ENCODE peak calls at places on chromosomes 1 and 21, in five cellular contexts. H, X, T, F and K are unnamed samples.

GRCh38 chr1:91020967-91021685 is 709 bp downstream of the ZNF644 start:
- DNase-seq in F (peak), X (peak), T (peak), H (peak), K (peak)

GRCh38 chr1:179230251-179230650 is 774 bp upstream of the ABL2 start:
- DNase-seq in T (peak), F (no peak), H (no peak), X (peak), K (no peak)

GRCh38 chr1:223230161-223230881 is 87.3 kb upstream of the TLR5 start:
- DNase-seq in F (no peak), X (peak), T (peak), H (no peak), K (no peak)

GRCh38 chr1:40662864-40663263 is 2.6 kb downstream of the RIMS3 start:
- DNase-seq in H (no peak), X (no peak), F (no peak), T (no peak), K (no peak)

GRCh38 chr1:205042911-205043806 is at the start of gene CNTN2:
- DNase-seq in T (no peak), X (no peak), H (no peak), F (no peak), K (no peak)

GRCh38 chr1:89855413-89856123 is 34.7 kb downstream of the LRRC8D start:
- DNase-seq in F (no peak), H (no peak), T (no peak), X (peak), K (no peak)

GRCh38 chr1:72498393-72498792 is 216.1 kb upstream of the NEGR1 start:
- DNase-seq in F (no peak), X (no peak), T (no peak), H (no peak), K (no peak)

GRCh38 chr1:39003787-39004186 is 12.7 kb downstream of the AKIRIN1 start:
- DNase-seq in T (no peak), F (no peak), H (no peak), X (peak), K (no peak)

GRCh38 chr21:34182436-34182835 is 109.1 kb downstream of the MRPS6 start:
- DNase-seq in T (no peak), H (no peak), X (no peak), F (no peak), K (no peak)

GRCh38 chr21:42227909-42228708 is 9.2 kb downstream of the ABCG1 start:
- DNase-seq in X (peak), F (peak), H (peak), T (peak), K (peak)

GRCh38 chr1:108077991-108078390 is 113.0 kb upstream of the VAV3 start:
- DNase-seq in F (no peak), X (no peak), T (no peak), H (no peak), K (no peak)

GRCh38 chr1:41802532-41803501 is 115.9 kb downstream of the HIVEP3 start:
- DNase-seq in H (no peak), F (no peak), X (no peak), T (no peak), K (peak)

GRCh38 chr1:72846476-72846875 is 564.1 kb upstream of the NEGR1 start:
- DNase-seq in T (no peak), H (no peak), F (no peak), X (no peak), K (no peak)

GRCh38 chr1:59747469-59748014 is 67.2 kb upstream of the HOOK1 start:
- DNase-seq in F (no peak), X (no peak), H (no peak), T (no peak), K (no peak)

GRCh38 chr1:15283500-15283899 is 36.5 kb downstream of the FHAD1 start:
- DNase-seq in X (peak), T (peak), F (no peak), H (no peak), K (no peak)

GRCh38 chr1:18868801-18869424 is 9.5 kb upstream of the TAS1R2 start:
- DNase-seq in T (no peak), X (no peak), F (no peak), H (no peak), K (no peak)

GRCh38 chr1:212313616-212314015 is 28.4 kb downstream of the PPP2R5A start:
- DNase-seq in H (no peak), X (peak), F (no peak), T (no peak), K (no peak)

GRCh38 chr1:19465123-19465522 is 20.2 kb downstream of the CAPZB start:
- DNase-seq in T (no peak), H (no peak), F (no peak), X (no peak), K (no peak)

GRCh38 chr1:216910081-216910840 is 187.0 kb upstream of the ESRRG start:
- DNase-seq in T (no peak), H (no peak), F (no peak), X (no peak), K (no peak)

GRCh38 chr1:152002960-152003359 is 9.3 kb upstream of the S100A10 start:
- DNase-seq in F (no peak), X (no peak), H (no peak), T (no peak), K (no peak)

GRCh38 chr1:54248966-54249365 is 49.0 kb downstream of the MRPL37 start:
- DNase-seq in H (no peak), F (no peak), T (no peak), X (no peak), K (no peak)

GRCh38 chr1:171126504-171126903 is 35.8 kb downstream of the FMO3 start:
- DNase-seq in X (no peak), F (no peak), H (no peak), T (no peak), K (no peak)

GRCh38 chr1:42420911-42421585 is 34.8 kb downstream of the ZMYND12 start:
- DNase-seq in H (no peak), F (no peak), T (peak), X (peak), K (no peak)

GRCh38 chr1:194273660-194274059 is 1087.2 kb upstream of the B3GALT2 start:
- DNase-seq in H (no peak), F (no peak), X (no peak), T (no peak), K (no peak)

GRCh38 chr1:65844990-65845757 is 52.5 kb downstream of the PDE4B start:
- DNase-seq in T (no peak), H (no peak), X (no peak), F (no peak), K (no peak)

GRCh38 chr1:159790237-159790917 is 9.6 kb downstream of the DUSP23 start:
- DNase-seq in F (no peak), H (peak), T (peak), X (no peak), K (no peak)

GRCh38 chr21:34221331-34222030 is 142.3 kb upstream of the KCNE2 start:
- DNase-seq in H (peak), X (no peak), F (no peak), T (no peak), K (no peak)

GRCh38 chr1:245201827-245202226 is 47.0 kb downstream of the KIF26B start:
- DNase-seq in F (no peak), T (no peak), X (peak), H (no peak), K (no peak)

GRCh38 chr21:38821959-38822682 is 16.4 kb downstream of the ETS2 start:
- DNase-seq in T (no peak), X (no peak), F (no peak), H (no peak), K (no peak)

GRCh38 chr1:193988885-193989284 is 802.5 kb upstream of the B3GALT2 start:
- DNase-seq in T (no peak), H (no peak), X (no peak), F (no peak), K (no peak)

GRCh38 chr21:26405735-26406361 is 167.2 kb downstream of the CYYR1 start:
- DNase-seq in F (no peak), T (peak), X (peak), H (no peak), K (no peak)

GRCh38 chr1:25810341-25811299 is 9.1 kb upstream of the MTFR1L start:
- DNase-seq in H (peak), X (peak), T (peak), F (peak), K (peak)

GRCh38 chr1:203702130-203702577 is 62.8 kb upstream of the LAX1 start:
- DNase-seq in H (peak), X (no peak), T (peak), F (peak), K (no peak)

GRCh38 chr21:25837545-25838263 is 102.9 kb downstream of the GABPA start:
- DNase-seq in H (no peak), T (no peak), X (peak), F (no peak), K (no peak)

GRCh38 chr1:152447484-152447883 is 33.4 kb upstream of the CRNN start:
- DNase-seq in T (no peak), X (no peak), F (no peak), H (no peak), K (no peak)